ENCODE peak calls at places on chromosome 22, in seven cellular contexts. V is astrocyte, U is HS-27A, P is upper lobe of right lung, G is left lung, Y is C1 segment of cervical spinal cord, B is activated gamma-delta T cell treated with Interleukin-2 at 50 U/mL for 16 hours. X is an unnamed sample.

GRCh38 chr22:44700456-44700855 is 1.5 kb upstream of the PRR5 start:
- DNase-seq in V (no peak), U (no peak), P (no peak), G (no peak), Y (no peak), B (no peak), X (no peak)

GRCh38 chr22:23402275-23403151 is 177.6 kb downstream of the IGLL1 start:
- DNase-seq in V (peak), U (no peak), P (peak), G (peak), Y (peak), B (peak), X (peak)

GRCh38 chr22:42788466-42788865 is 67.8 kb upstream of the A4GALT start:
- DNase-seq in V (no peak), U (no peak), P (no peak), G (peak), Y (no peak), B (no peak), X (no peak)

GRCh38 chr22:24501366-24502005 is 6.4 kb downstream of the UPB1 start:
- DNase-seq in V (no peak), U (no peak), P (peak), G (no peak), Y (peak), B (no peak), X (no peak)

GRCh38 chr22:46894081-46894671 is 131.7 kb downstream of the TBC1D22A start:
- DNase-seq in V (no peak), U (no peak), P (no peak), G (peak), Y (no peak), B (no peak), X (peak)

GRCh38 chr22:29030618-29031235 is 30.9 kb downstream of the C22orf31 start:
- DNase-seq in V (peak), U (no peak), P (peak), G (peak), Y (peak), B (no peak), X (peak)

GRCh38 chr22:39349967-39350802 is at the start of gene SYNGR1:
- DNase-seq in V (no peak), U (no peak), P (no peak), G (peak), Y (peak), B (no peak), X (peak)

GRCh38 chr22:36373258-36373579 is 14.5 kb downstream of the MYH9 start:
- DNase-seq in V (no peak), U (no peak), P (peak), G (peak), Y (no peak), B (no peak), X (no peak)

GRCh38 chr22:26339755-26340154 is 89.3 kb upstream of the ASPHD2 start:
- DNase-seq in V (no peak), U (no peak), P (no peak), G (no peak), Y (peak), B (no peak), X (no peak)

GRCh38 chr22:46061431-46062231 is 84.7 kb upstream of the WNT7B start:
- DNase-seq in V (no peak), U (no peak), P (peak), G (peak), Y (no peak), B (no peak), X (no peak)

GRCh38 chr22:41910599-41911291 is 4.1 kb downstream of the SHISA8 start:
- DNase-seq in V (no peak), U (no peak), P (no peak), G (peak), Y (peak), B (no peak), X (peak)

GRCh38 chr22:49026476-49027121 is 801.1 kb downstream of the BRD1 start:
- DNase-seq in V (no peak), U (no peak), P (no peak), G (no peak), Y (peak), B (no peak), X (no peak)

GRCh38 chr22:32897400-32897799 is 95.9 kb downstream of the TIMP3 start:
- DNase-seq in V (peak), U (no peak), P (no peak), G (no peak), Y (no peak), B (no peak), X (no peak)

GRCh38 chr22:39530692-39531331 is 1.7 kb downstream of the RPS19BP1 start:
- DNase-seq in V (no peak), U (no peak), P (no peak), G (no peak), Y (no peak), B (no peak), X (peak)

GRCh38 chr22:28034760-28035401 is 115.8 kb upstream of the PITPNB start:
- DNase-seq in V (peak), U (no peak), P (peak), G (no peak), Y (peak), B (peak), X (no peak)

GRCh38 chr22:49913026-49913425 is 5.2 kb downstream of the ALG12 start:
- DNase-seq in V (no peak), U (no peak), P (no peak), G (no peak), Y (no peak), B (no peak), X (no peak)

GRCh38 chr22:43267332-43267731 is 75.8 kb downstream of the SCUBE1 start:
- DNase-seq in V (no peak), U (no peak), P (no peak), G (no peak), Y (no peak), B (no peak), X (no peak)

X was measured in AG08396.